ENCODE peak calls at places on chromosomes 7 and 10, in five cellular contexts. M is substantia nigra, Y is right lobe of liver, Q is hepatocyte, J is body of pancreas. Z is an unnamed sample.

GRCh38 chr10:109428775-109429480 is 494.4 kb downstream of the XPNPEP1 start:
- DNase-seq in M (no peak), Y (no peak), Q (no peak), J (no peak), Z (no peak)

GRCh38 chr7:121126801-121127534 is 138.5 kb downstream of the CPED1 start:
- DNase-seq in M (no peak), Y (no peak), Q (no peak), J (no peak), Z (no peak)

GRCh38 chr7:87369216-87369615 is 23.8 kb downstream of the CROT start:
- DNase-seq in M (no peak), Y (no peak), Q (no peak), J (no peak), Z (no peak)

GRCh38 chr7:1912472-1913289 is 242.6 kb downstream of the ELFN1 start:
- DNase-seq in M (no peak), Y (no peak), Q (peak; percentile 53), J (no peak), Z (no peak)

GRCh38 chr10:14736600-14737081 is 38.1 kb downstream of the FAM107B start:
- DNase-seq in M (peak; percentile 35), Y (no peak), Q (peak; percentile 35), J (peak; percentile 55), Z (no peak)

GRCh38 chr10:48620719-48621118 is 15.8 kb upstream of the ARHGAP22 start:
- DNase-seq in M (no peak), Y (no peak), Q (no peak), J (no peak), Z (no peak)

GRCh38 chr10:13719411-13719810 is 132.6 kb downstream of the PRPF18 start:
- DNase-seq in M (no peak), Y (no peak), Q (no peak), J (peak; percentile 54), Z (no peak)

GRCh38 chr10:106395061-106395749 is 769.3 kb downstream of the SORCS1 start:
- DNase-seq in M (no peak), Y (no peak), Q (no peak), J (no peak), Z (no peak)

GRCh38 chr7:42091461-42092229 is 145.4 kb downstream of the GLI3 start:
- DNase-seq in M (no peak), Y (no peak), Q (peak; percentile 66), J (no peak), Z (no peak)

GRCh38 chr7:155455132-155455693 is 2.7 kb upstream of the EN2 start:
- DNase-seq in M (no peak), Y (no peak), Q (no peak), J (no peak), Z (no peak)

GRCh38 chr7:152761116-152761748 is 1.7 kb downstream of the ACTR3B start:
- DNase-seq in M (no peak), Y (peak; percentile 21), Q (no peak), J (no peak), Z (no peak)

GRCh38 chr7:69762821-69763352 is 164.6 kb downstream of the AUTS2 start:
- DNase-seq in M (no peak), Y (no peak), Q (no peak), J (no peak), Z (no peak)

GRCh38 chr10:44831581-44831980 is 79.6 kb upstream of the TMEM72 start:
- DNase-seq in M (no peak), Y (no peak), Q (no peak), J (no peak), Z (no peak)

GRCh38 chr7:89695241-89695640 is 459.0 kb upstream of the STEAP1 start:
- DNase-seq in M (no peak), Y (no peak), Q (no peak), J (no peak), Z (no peak)

GRCh38 chr7:94040254-94040653 is 36.1 kb upstream of the BET1 start:
- DNase-seq in M (no peak), Y (no peak), Q (peak; percentile 11), J (no peak), Z (no peak)

GRCh38 chr7:139242741-139243281 is 11.8 kb downstream of the UBN2 start:
- DNase-seq in M (no peak), Y (no peak), Q (peak; percentile 26), J (no peak), Z (no peak)

GRCh38 chr7:42617071-42617705 is 294.7 kb downstream of the C7orf25 start:
- DNase-seq in M (no peak), Y (no peak), Q (no peak), J (no peak), Z (no peak)

GRCh38 chr10:103193820-103194529 is 903 bp upstream of the NT5C2 start:
- DNase-seq in M (no peak), Y (no peak), Q (no peak), J (peak; percentile 41), Z (no peak)

GRCh38 chr7:6307762-6308161 is 35.3 kb upstream of the CYTH3 start:
- DNase-seq in M (no peak), Y (no peak), Q (no peak), J (no peak), Z (no peak)

GRCh38 chr7:83524286-83525075 is 124.5 kb downstream of the SEMA3E start:
- DNase-seq in M (no peak), Y (no peak), Q (no peak), J (no peak), Z (no peak)

GRCh38 chr10:76336213-76336963 is 905.0 kb downstream of the LRMDA start:
- DNase-seq in M (no peak), Y (peak; percentile 68), Q (peak; percentile 34), J (peak; percentile 14), Z (no peak)

GRCh38 chr10:69222157-69223027 is 2.3 kb downstream of the HKDC1 start:
- DNase-seq in M (no peak), Y (no peak), Q (peak; percentile 87), J (peak; percentile 48), Z (no peak)

GRCh38 chr10:34732926-34733325 is 82.2 kb downstream of the PARD3 start:
- DNase-seq in M (no peak), Y (no peak), Q (no peak), J (no peak), Z (no peak)

GRCh38 chr10:123270221-123270620 is 116.0 kb downstream of the BUB3 start:
- DNase-seq in M (no peak), Y (no peak), Q (no peak), J (no peak), Z (no peak)

GRCh38 chr7:95357623-95358022 is 33.3 kb upstream of the PON1 start:
- DNase-seq in M (no peak), Y (no peak), Q (no peak), J (no peak), Z (no peak)

GRCh38 chr10:28796606-28797512 is 119.5 kb downstream of the BAMBI start:
- DNase-seq in M (no peak), Y (peak; percentile 79), Q (peak; percentile 28), J (peak; percentile 21), Z (no peak)

GRCh38 chr10:97590082-97590747 is 694 bp downstream of the C10orf62 start:
- DNase-seq in M (no peak), Y (no peak), Q (no peak), J (no peak), Z (no peak)

GRCh38 chr7:101813414-101814019 is 3.9 kb upstream of the CUX1 start:
- DNase-seq in M (no peak), Y (no peak), Q (no peak), J (no peak), Z (no peak)

DNA sequence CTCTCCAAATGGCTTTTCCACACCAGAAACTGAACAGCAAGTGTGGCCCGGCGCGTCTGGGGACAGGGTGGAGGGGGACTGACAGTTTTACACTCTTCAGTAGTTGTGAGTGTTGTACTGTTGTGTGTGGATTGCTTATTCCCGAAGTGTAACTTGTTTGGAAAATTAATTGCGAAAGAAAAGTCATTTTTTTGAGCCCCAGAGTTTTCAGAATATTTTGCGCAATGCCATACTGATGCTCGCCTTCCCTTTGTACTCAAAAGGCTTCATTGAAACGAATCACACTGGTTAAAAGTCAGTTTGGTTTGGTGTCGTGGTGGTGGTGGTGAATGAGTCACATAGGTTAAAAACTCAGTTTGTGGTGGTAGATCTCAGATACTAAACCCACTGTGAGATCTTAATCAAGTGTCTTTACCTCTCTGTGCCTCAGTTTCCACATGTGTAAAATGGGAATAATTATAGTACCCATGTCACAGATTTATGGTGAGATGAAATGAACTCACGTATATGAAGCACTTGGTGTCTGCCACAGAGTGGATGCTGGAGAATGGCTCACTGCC is 61.1 kb upstream of the IL6 start:
- DNase-seq in M (no peak), Y (no peak), Q (no peak), J (no peak), Z (no peak)
- H3K27ac ChIP-seq in M (no peak overlapping the region), Y (no peak overlapping the region), Q (no peak overlapping the region), J (no peak overlapping the region), Z (no peak overlapping the region)

GRCh38 chr7:137962491-137962874 is 39.4 kb downstream of the CREB3L2 start:
- DNase-seq in M (no peak), Y (no peak), Q (no peak), J (no peak), Z (no peak)
- H3K27ac ChIP-seq in M (no peak overlapping the region), Y (no peak overlapping the region), Q (peak overlapping the region; percentile 53), J (no peak overlapping the region), Z (no peak overlapping the region)

GRCh38 chr10:77911535-77912123 is 14.9 kb downstream of the DLG5 start:
- DNase-seq in M (no peak), Y (no peak), Q (peak; percentile 54), J (no peak), Z (no peak)
- H3K27ac ChIP-seq in M (no peak overlapping the region), Y (peak overlapping the region; percentile 7), Q (peak overlapping the region; percentile 79), J (no peak overlapping the region), Z (no peak overlapping the region)

GRCh38 chr7:128775744-128776474 is at the start of gene OPN1SW:
- DNase-seq in M (no peak), Y (no peak), Q (no peak), J (no peak), Z (no peak)

GRCh38 chr7:128778946-128779345 is 3.4 kb upstream of the OPN1SW start:
- DNase-seq in M (no peak), Y (no peak), Q (no peak), J (no peak), Z (no peak)

GRCh38 chr7:128774921-128775320 is 673 bp downstream of the OPN1SW start:
- DNase-seq in M (no peak), Y (no peak), Q (no peak), J (no peak), Z (no peak)

GRCh38 chr7:128774029-128774689 is 1.4 kb downstream of the OPN1SW start:
- DNase-seq in M (no peak), Y (no peak), Q (no peak), J (no peak), Z (no peak)

DNA sequence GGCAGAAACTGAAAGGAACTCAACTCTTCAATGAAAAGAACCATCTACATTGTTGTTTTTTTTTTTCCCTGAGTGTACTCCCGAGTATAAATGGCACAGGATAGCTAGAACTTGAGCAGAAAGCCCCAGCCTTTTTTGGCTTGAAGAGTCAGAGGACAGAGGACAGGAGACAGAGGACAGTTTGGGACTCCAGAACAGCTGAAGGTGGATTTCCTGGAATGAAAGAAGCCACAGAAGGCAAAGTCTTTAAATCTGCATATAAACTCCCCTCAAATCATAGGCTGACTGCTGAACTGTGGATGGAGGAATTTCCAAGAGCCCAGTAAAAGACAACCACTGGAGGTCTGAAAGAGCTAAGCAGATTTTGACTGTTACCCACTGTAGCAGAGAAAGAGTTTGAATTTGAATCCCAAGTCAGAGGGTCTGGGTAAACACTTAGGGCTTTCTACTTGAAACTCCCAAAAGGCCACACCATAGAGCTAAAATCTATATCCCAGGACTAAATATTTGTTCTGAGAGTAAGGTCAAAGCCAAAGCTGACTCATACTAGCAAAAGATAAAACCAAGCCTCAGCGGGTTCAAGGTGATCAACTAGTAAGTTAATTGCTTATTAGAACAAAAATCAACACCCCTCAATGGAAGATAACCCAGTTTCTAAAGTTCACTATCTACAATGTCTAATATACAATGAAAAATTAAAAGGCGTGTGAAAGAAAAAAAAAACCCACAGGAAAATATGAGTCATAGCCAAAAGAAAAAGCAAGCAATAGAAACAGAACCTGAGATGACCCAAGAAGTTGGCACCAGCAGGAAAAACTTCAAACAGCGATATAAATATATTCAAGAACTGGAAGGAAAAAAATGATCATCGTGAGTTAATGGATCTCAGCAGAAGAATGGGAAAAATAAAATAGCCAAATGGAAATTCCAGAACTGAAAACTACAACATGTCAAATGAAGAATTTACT is 1.8 kb upstream of the OPN1SW start:
- DNase-seq in M (no peak), Y (no peak), Q (no peak), J (no peak), Z (no peak)
- H3K27ac ChIP-seq in M (no peak overlapping the region), Y (no peak overlapping the region), Q (no peak overlapping the region), J (no peak overlapping the region), Z (no peak overlapping the region)

Z was measured in caudate nucleus.